ENCODE peak calls at places on chromosomes 16 and 17, in four cellular contexts. T is aorta; V is CD4-positive, alpha-beta T cell; S is CD8-positive, alpha-beta memory T cell. X is an unnamed sample.
A peak's percentile ranks its signal among the peaks of the same experiment; 100 is the strongest.

GRCh38 chr17:73155410-73156165 is 9.2 kb upstream of the SSTR2 start:
- DNase-seq in T (no peak), V (no peak), S (no peak), X (no peak)

GRCh38 chr16:74949309-74949708 is 35.6 kb downstream of the WDR59 start:
- DNase-seq in T (no peak), V (no peak), S (no peak), X (no peak)

GRCh38 chr16:85485379-85485778 is 127.7 kb upstream of the GSE1 start:
- DNase-seq in T (no peak), V (no peak), S (no peak), X (no peak)

GRCh38 chr17:4858880-4859260 is 25.7 kb downstream of the MINK1 start:
- DNase-seq in T (peak; percentile 71), V (no peak), S (no peak), X (no peak)

GRCh38 chr16:14013571-14014283 is 57.4 kb upstream of the MRTFB start:
- DNase-seq in T (no peak), V (no peak), S (no peak), X (no peak)

GRCh38 chr17:79305831-79306687 is 231.4 kb downstream of the ENGASE start:
- DNase-seq in T (peak; percentile 65), V (no peak), S (no peak), X (no peak)

GRCh38 chr17:50288306-50288705 is 14.0 kb downstream of the TMEM92 start:
- DNase-seq in T (peak; percentile 17), V (no peak), S (no peak), X (no peak)

GRCh38 chr17:72569193-72569946 is 448.6 kb downstream of the SOX9 start:
- DNase-seq in T (no peak), V (no peak), S (no peak), X (no peak)

GRCh38 chr16:10782628-10783027 is 36.0 kb downstream of the TVP23A start:
- DNase-seq in T (no peak), V (no peak), S (no peak), X (no peak)

GRCh38 chr16:49788936-49789335 is 67.0 kb downstream of the ZNF423 start:
- DNase-seq in T (no peak), V (no peak), S (no peak), X (no peak)

GRCh38 chr16:8173111-8173644 is 417.1 kb downstream of the TMEM114 start:
- DNase-seq in T (peak; percentile 64), V (no peak), S (no peak), X (no peak)

GRCh38 chr17:44331249-44331760 is 6.7 kb upstream of the SLC25A39 start:
- DNase-seq in T (no peak), V (peak; percentile 59), S (peak; percentile 50), X (peak; percentile 66)

GRCh38 chr17:77686903-77687302 is 271.6 kb upstream of the TNRC6C start:
- DNase-seq in T (no peak), V (no peak), S (no peak), X (no peak)

GRCh38 chr16:19375561-19376158 is 42.0 kb upstream of the TMC5 start:
- DNase-seq in T (no peak), V (peak; percentile 1), S (no peak), X (no peak)

GRCh38 chr17:1362964-1363363 is 37.1 kb downstream of the YWHAE start:
- DNase-seq in T (peak; percentile 66), V (no peak), S (no peak), X (no peak)

GRCh38 chr16:12100124-12100647 is 123.7 kb downstream of the SNX29 start:
- DNase-seq in T (peak; percentile 11), V (no peak), S (no peak), X (no peak)

GRCh38 chr16:1312903-1313302 is 3.5 kb downstream of the UBE2I start:
- DNase-seq in T (no peak), V (no peak), S (no peak), X (no peak)

DNA sequence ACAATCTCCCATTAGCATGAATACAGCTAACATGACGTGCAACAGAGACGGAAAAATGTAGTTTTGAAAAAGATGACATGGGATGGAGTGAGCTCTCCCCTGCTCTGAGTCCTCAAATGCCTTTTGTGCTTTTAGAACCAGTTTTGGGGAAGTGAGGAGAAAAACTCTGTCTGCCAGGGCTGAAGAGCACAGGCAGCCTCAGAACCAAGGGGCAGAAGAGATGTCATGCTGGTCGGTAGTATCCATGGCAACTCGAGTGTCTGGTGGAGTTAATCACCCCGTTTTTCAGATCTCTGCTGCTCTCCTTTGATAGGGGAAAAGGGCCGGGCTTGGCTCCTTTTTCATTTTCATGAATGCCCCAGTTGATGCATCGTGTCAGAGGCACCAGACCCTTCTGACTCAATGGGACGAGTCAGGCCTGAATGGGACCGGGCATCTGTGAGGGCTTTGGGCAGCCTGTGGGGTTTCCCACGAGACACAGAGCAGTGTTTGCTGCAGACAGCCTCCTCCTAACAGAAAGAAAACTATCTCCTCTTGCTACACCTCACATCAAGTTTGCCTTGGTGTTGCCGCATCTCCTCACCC is 304.7 kb downstream of the ABCC12 start:
- DNase-seq in T (no peak), V (no peak), S (no peak), X (no peak)
- H3K9me3 ChIP-seq in T (no peaks in the 10 kb centered on the region), V (no peaks in the 10 kb centered on the region), S (no peaks in the 10 kb centered on the region), X (no peaks in the 10 kb centered on the region)

GRCh38 chr16:46404028-46404427 is 217.2 kb downstream of the SHCBP1 start:
- DNase-seq in T (no peak), V (no peak), S (no peak), X (no peak)
- H3K9me3 ChIP-seq in T (no peaks in the 10 kb centered on the region), V (peaks cover 11% of the 10 kb centered on the region), S (no peaks in the 10 kb centered on the region), X (peaks cover 5% of the 10 kb centered on the region)

GRCh38 chr16:46466239-46466638 is 154.9 kb downstream of the SHCBP1 start:
- DNase-seq in T (no peak), V (no peak), S (no peak), X (no peak)
- H3K9me3 ChIP-seq in T (no peaks in the 10 kb centered on the region), V (no peaks in the 10 kb centered on the region), S (no peaks in the 10 kb centered on the region), X (peaks cover 7% of the 10 kb centered on the region)

DNA sequence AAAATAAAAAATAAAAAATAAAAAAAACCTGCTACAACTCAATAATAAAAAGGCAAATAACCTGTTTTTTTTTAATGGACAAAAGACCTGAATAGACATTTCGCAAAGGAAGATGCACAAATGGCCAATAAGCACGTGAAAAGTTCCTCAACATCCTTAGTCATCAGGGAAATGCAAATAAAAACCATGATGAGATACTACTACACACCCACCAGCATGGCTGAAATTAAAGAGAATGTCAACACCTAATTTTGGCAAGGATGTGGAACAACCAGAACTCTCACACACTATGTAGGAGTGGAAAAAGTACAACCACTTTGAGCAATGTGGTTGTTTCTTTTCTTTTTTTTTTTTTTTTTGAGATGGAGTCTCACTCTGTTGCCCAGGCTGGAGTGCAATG is 24.6 kb downstream of the COG7 start:
- DNase-seq in T (no peak), V (no peak), S (no peak), X (no peak)
- H3K9me3 ChIP-seq in T (no peaks in the 10 kb centered on the region), V (no peaks in the 10 kb centered on the region), S (no peaks in the 10 kb centered on the region), X (no peaks in the 10 kb centered on the region)

GRCh38 chr16:68564367-68564985 is 25.4 kb downstream of the ZFP90 start:
- DNase-seq in T (no peak), V (no peak), S (no peak), X (no peak)

GRCh38 chr16:68563631-68564366 is 24.7 kb downstream of the ZFP90 start:
- DNase-seq in T (no peak), V (no peak), S (no peak), X (no peak)
- H3K9me3 ChIP-seq in T (peaks cover 37% of the 10 kb centered on the region), V (peaks cover 92% of the 10 kb centered on the region), S (peaks cover 89% of the 10 kb centered on the region), X (peaks cover 47% of the 10 kb centered on the region)

GRCh38 chr16:35449663-35450062 is 1990.3 kb downstream of the TP53TG3F start:
- DNase-seq in T (no peak), V (no peak), S (no peak), X (no peak)
- H3K9me3 ChIP-seq in T (peaks cover 2% of the 10 kb centered on the region), V (peaks cover 44% of the 10 kb centered on the region), S (peaks cover 8% of the 10 kb centered on the region), X (no peaks in the 10 kb centered on the region)